ENCODE peak calls at places on chromosomes 2 and 18, in six cellular contexts. J is stimulated activated CD8-positive, alpha-beta memory T cell treated with anti-CD3 and anti-CD28 coated beads, Interleukin-4, amount 100 ng/mL, for 4 hours; B is effector memory CD8-positive, alpha-beta T cell; Z is fibroblast of the aortic adventitia; G is head of caudate nucleus; C is heart right ventricle. T is an unnamed sample.
A peak's percentile ranks its signal among the peaks of the same experiment; 100 is the strongest.

GRCh38 chr18:58858591-58859468 is 5.8 kb upstream of the ZNF532 start:
- DNase-seq in J (no peak), B (no peak), Z (peak; percentile 90), G (no peak), C (peak; percentile 44), T (peak; percentile 38)

GRCh38 chr2:12816379-12817306 is 99.9 kb downstream of the TRIB2 start:
- DNase-seq in J (no peak), B (no peak), Z (peak; percentile 61), G (no peak), C (no peak), T (no peak)

GRCh38 chr2:203918839-203919238 is 17.7 kb upstream of the ICOS start:
- DNase-seq in J (no peak), B (no peak), Z (no peak), G (no peak), C (no peak), T (no peak)

GRCh38 chr2:160349306-160349705 is 144.3 kb downstream of the RBMS1 start:
- DNase-seq in J (no peak), B (no peak), Z (no peak), G (no peak), C (no peak), T (no peak)

GRCh38 chr2:30695749-30696148 is 111.5 kb downstream of the CAPN13 start:
- DNase-seq in J (no peak), B (no peak), Z (no peak), G (no peak), C (no peak), T (peak; percentile 22)

GRCh38 chr2:219469186-219469724 is 29.4 kb upstream of the GMPPA start:
- DNase-seq in J (no peak), B (no peak), Z (peak; percentile 30), G (no peak), C (no peak), T (no peak)

GRCh38 chr2:160891353-160891740 is 268.9 kb upstream of the TANK start:
- DNase-seq in J (no peak), B (no peak), Z (no peak), G (no peak), C (no peak), T (no peak)

GRCh38 chr2:147847746-147848391 is 3.0 kb downstream of the ACVR2A start:
- DNase-seq in J (no peak), B (no peak), Z (no peak), G (no peak), C (no peak), T (no peak)

GRCh38 chr2:153071090-153071489 is 352.7 kb downstream of the ARL6IP6 start:
- DNase-seq in J (no peak), B (no peak), Z (no peak), G (no peak), C (no peak), T (no peak)

GRCh38 chr18:51639541-51639940 is 442.1 kb upstream of the MEX3C start:
- DNase-seq in J (no peak), B (no peak), Z (no peak), G (no peak), C (no peak), T (no peak)

GRCh38 chr2:183543731-183544130 is 419.5 kb downstream of the NUP35 start:
- DNase-seq in J (no peak), B (no peak), Z (no peak), G (no peak), C (no peak), T (no peak)

GRCh38 chr2:224004105-224004715 is 34.9 kb downstream of the SERPINE2 start:
- DNase-seq in J (no peak), B (no peak), Z (peak; percentile 52), G (no peak), C (no peak), T (no peak)

GRCh38 chr2:200845669-200846325 is 18.7 kb downstream of the CLK1 start:
- DNase-seq in J (no peak), B (no peak), Z (no peak), G (no peak), C (no peak), T (no peak)

GRCh38 chr2:236945431-236946016 is 140.2 kb upstream of the COPS8 start:
- DNase-seq in J (no peak), B (no peak), Z (no peak), G (no peak), C (no peak), T (peak; percentile 27)

GRCh38 chr2:172083725-172084483 is 1.4 kb upstream of the DLX1 start:
- DNase-seq in J (no peak), B (no peak), Z (no peak), G (no peak), C (no peak), T (no peak)

GRCh38 chr18:26746284-26747130 is 119.0 kb downstream of the AQP4 start:
- DNase-seq in J (no peak), B (no peak), Z (peak; percentile 20), G (no peak), C (no peak), T (no peak)

GRCh38 chr18:59957957-59958356 is 58.2 kb downstream of the PMAIP1 start:
- DNase-seq in J (no peak), B (no peak), Z (peak; percentile 52), G (no peak), C (peak; percentile 55), T (no peak)

GRCh38 chr2:20567159-20567925 is 83.6 kb downstream of the HS1BP3 start:
- DNase-seq in J (no peak), B (no peak), Z (no peak), G (no peak), C (no peak), T (no peak)

GRCh38 chr18:23166863-23167531 is 31.7 kb downstream of the CABLES1 start:
- DNase-seq in J (no peak), B (no peak), Z (peak; percentile 76), G (no peak), C (peak; percentile 31), T (no peak)

GRCh38 chr2:217637268-217637615 is 365.6 kb downstream of the TNS1 start:
- DNase-seq in J (no peak), B (no peak), Z (no peak), G (no peak), C (no peak), T (no peak)

GRCh38 chr18:45932708-45933107 is 34.4 kb downstream of the EPG5 start:
- DNase-seq in J (no peak), B (no peak), Z (no peak), G (no peak), C (no peak), T (no peak)

GRCh38 chr18:23528580-23529472 is 25.5 kb downstream of the RMC1 start:
- DNase-seq in J (no peak), B (no peak), Z (peak; percentile 83), G (no peak), C (no peak), T (no peak)

GRCh38 chr2:218618102-218618860 is 10.6 kb downstream of the PLCD4 start:
- DNase-seq in J (no peak), B (no peak), Z (no peak), G (no peak), C (no peak), T (no peak)

GRCh38 chr2:12350821-12351220 is 365.9 kb upstream of the TRIB2 start:
- DNase-seq in J (no peak), B (no peak), Z (no peak), G (no peak), C (no peak), T (no peak)

GRCh38 chr2:40242315-40242714 is 209.6 kb downstream of the SLC8A1 start:
- DNase-seq in J (no peak), B (no peak), Z (no peak), G (no peak), C (no peak), T (no peak)

GRCh38 chr2:222362336-222362735 is 62.0 kb upstream of the SGPP2 start:
- DNase-seq in J (no peak), B (no peak), Z (peak; percentile 41), G (no peak), C (no peak), T (no peak)

GRCh38 chr2:197369228-197369945 is 58.8 kb upstream of the ANKRD44 start:
- DNase-seq in J (no peak), B (no peak), Z (peak; percentile 21), G (no peak), C (no peak), T (no peak)

GRCh38 chr2:62363166-62363565 is 142.8 kb downstream of the TMEM17 start:
- DNase-seq in J (no peak), B (no peak), Z (no peak), G (no peak), C (no peak), T (no peak)

GRCh38 chr2:159136405-159136804 is 150.1 kb downstream of the WDSUB1 start:
- DNase-seq in J (no peak), B (no peak), Z (no peak), G (no peak), C (no peak), T (no peak)

GRCh38 chr2:236943068-236943467 is 142.6 kb upstream of the COPS8 start:
- DNase-seq in J (no peak), B (no peak), Z (no peak), G (no peak), C (no peak), T (peak; percentile 7)

GRCh38 chr18:76382265-76382664 is 112.8 kb downstream of the ZNF516 start:
- DNase-seq in J (no peak), B (no peak), Z (no peak), G (no peak), C (no peak), T (no peak)

GRCh38 chr2:61689526-61689925 is 151.4 kb upstream of the XPO1 start:
- DNase-seq in J (no peak), B (no peak), Z (peak; percentile 22), G (no peak), C (no peak), T (no peak)

GRCh38 chr2:71313016-71313766 is 18.4 kb upstream of the ZNF638 start:
- DNase-seq in J (no peak), B (no peak), Z (peak; percentile 29), G (no peak), C (no peak), T (no peak)

GRCh38 chr18:31578126-31578525 is 13.6 kb upstream of the TTR start:
- DNase-seq in J (no peak), B (no peak), Z (no peak), G (no peak), C (no peak), T (no peak)

GRCh38 chr2:190996338-190996946 is 17.5 kb downstream of the STAT1 start:
- DNase-seq in J (no peak), B (peak; percentile 29), Z (peak; percentile 41), G (no peak), C (no peak), T (no peak)

GRCh38 chr2:203975912-203976311 is 39.3 kb downstream of the ICOS start:
- DNase-seq in J (no peak), B (no peak), Z (no peak), G (no peak), C (no peak), T (no peak)

GRCh38 chr18:51363384-51363783 is 165.9 kb upstream of the MEX3C start:
- DNase-seq in J (no peak), B (no peak), Z (peak; percentile 0), G (no peak), C (no peak), T (no peak)